ENCODE peak calls at places on chromosomes 16 and 17, in seven cellular contexts. T, M, P, A, I, D and B are unnamed samples.

GRCh38 chr16:80806957-80807356 is 2.6 kb upstream of the CDYL2 start:
- DNase-seq in T (no peak), P (no peak), I (no peak), A (no peak), D (no peak), M (no peak), B (peak; percentile 9)

GRCh38 chr16:17470871-17471744 is at the start of gene XYLT1:
- DNase-seq in A (peak; percentile 51), M (peak; percentile 51), T (peak; percentile 94), I (no peak), P (peak; percentile 90), D (no peak), B (peak; percentile 86)

GRCh38 chr17:61560071-61560470 is 30.9 kb downstream of the NACA2 start:
- DNase-seq in A (no peak), M (no peak), I (no peak), P (no peak), T (no peak), D (no peak), B (no peak)

GRCh38 chr17:63399316-63399715 is 46.8 kb downstream of the CYB561 start:
- DNase-seq in D (no peak), M (no peak), T (no peak), P (no peak), A (no peak), I (no peak), B (no peak)

GRCh38 chr16:14444979-14445810 is 184.9 kb downstream of the PARN start:
- DNase-seq in A (no peak), M (no peak), P (no peak), T (no peak), I (no peak), D (no peak), B (no peak)

GRCh38 chr17:49694847-49695697 is 12.7 kb downstream of the SLC35B1 start:
- DNase-seq in T (peak; percentile 64), P (peak; percentile 71), I (no peak), M (peak; percentile 70), A (peak; percentile 51), D (no peak), B (no peak)

GRCh38 chr17:79752175-79752574 is 21.4 kb downstream of the ENPP7 start:
- DNase-seq in I (no peak), D (no peak), M (no peak), A (no peak), T (no peak), P (no peak), B (no peak)

GRCh38 chr17:78769200-78769773 is 12.8 kb downstream of the CYTH1 start:
- DNase-seq in T (no peak), I (no peak), A (no peak), M (no peak), D (no peak), P (no peak), B (no peak)

GRCh38 chr17:40100419-40100668 is at the start of gene NR1D1:
- DNase-seq in T (no peak), D (no peak), I (no peak), M (no peak), A (no peak), P (no peak), B (no peak)
- TF ChIP-seq CTCF in T (no peak), D (no peak), I (no peak), M (no peak), A (no peak), P (peak; percentile 3), B (no peak)

DNA sequence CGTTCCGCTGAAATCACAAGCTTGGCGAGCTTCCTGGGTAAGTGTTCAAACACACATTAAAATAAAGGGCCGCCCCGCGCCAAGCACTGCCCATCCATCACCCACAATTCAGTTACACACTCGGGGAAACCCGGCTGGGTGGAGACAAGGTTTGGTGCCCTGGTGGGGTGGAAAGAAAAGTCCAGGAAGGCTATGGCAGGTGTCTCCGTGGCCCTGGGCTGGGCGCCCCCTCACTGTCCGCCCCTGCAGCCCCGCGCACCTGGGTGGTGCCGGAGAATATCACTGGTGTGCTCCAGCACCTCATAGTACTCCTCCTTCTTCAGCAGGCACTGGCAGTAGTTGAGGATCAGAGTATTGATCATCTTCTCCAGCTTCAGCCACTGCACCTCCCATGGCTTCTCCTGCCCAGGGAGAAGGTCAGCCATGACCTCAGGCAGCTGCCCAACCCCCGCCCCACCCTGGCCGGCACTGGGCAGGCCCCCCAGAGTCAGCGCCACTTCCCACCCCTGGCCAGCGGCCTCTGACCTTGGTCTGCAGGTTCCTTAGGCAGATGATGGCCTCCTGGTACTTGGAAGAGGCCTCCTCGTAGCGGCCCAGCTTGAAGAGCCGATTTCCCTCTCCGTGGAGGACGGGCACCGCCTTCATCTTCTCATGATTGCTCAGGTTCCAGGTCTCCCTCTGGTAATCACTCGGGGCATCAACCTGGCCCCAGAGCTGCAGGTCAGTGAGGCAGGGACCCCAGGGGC is 8.4 kb downstream of the AIPL1 start:
- DNase-seq in D (no peak), M (no peak), P (no peak), T (no peak), A (no peak), I (no peak), B (no peak)
- TF ChIP-seq CTCF in D (no peak), M (no peak), P (no peak), T (no peak), A (no peak), I (no peak), B (no peak)

DNA sequence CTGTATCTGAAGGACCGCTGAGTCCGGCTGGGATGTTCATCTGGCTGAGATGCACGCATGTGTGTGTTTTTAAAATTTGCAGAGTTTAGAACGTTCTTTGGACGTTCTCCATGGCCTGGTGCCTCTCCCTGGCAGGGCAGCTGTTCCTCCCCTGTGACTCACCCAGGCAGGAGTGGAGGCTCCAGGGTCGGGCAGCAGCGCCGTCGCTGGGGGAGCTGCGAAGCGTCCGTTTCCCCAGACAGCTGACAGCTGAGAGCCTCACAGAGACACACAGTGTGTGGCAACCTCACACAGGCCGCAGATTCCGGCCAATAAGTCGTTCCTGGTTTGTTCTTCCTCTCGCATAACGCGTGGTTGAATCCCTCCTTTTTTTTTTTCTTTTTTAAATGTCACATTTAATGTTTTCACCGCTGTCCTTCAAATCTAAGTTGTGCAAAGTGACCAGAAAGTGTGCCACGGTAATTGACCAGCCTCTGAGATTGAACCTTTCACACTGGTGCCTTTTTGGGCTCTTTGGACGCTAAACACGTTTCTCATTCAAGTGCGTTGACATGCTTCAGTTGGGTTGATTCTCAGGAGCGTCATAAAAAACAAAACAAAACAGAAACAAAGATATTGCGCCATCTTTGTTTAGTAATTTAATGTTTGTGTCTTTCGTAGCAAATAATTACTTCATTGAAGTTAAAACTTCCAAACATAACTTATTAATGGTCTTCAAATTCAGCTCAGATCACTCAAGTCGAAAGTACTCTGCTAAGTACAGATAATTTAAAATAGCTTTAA is 80.4 kb downstream of the OR1D5 start:
- DNase-seq in P (peak; percentile 91), A (peak; percentile 79), D (peak; percentile 45), I (no peak), T (peak; percentile 81), M (no peak), B (no peak)
- TF ChIP-seq CTCF in P (peak; percentile 60), A (peak; percentile 56), D (peak; percentile 51), I (no peak), T (peak; percentile 55), M (no peak), B (no peak)

DNA sequence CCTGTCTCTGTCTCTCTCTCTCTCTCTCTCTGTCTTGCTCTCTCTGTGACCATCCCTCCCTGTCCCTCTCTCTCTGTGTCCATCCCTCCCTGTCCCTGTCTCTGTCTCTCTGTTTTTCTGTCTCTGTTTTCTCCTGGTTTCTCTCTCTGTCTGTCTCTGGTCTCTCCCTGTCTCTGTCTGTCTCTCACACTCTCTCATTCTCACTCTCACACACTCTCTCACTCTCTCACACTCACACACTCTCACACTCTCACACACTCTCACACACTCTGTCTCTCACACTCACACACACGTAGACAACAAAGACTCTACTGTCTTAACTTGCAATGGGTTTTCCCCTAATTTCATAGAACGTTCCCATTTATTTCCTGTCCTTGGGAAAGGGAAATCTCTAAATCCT is 299.5 kb downstream of the FOXL1 start:
- DNase-seq in I (no peak), P (no peak), D (no peak), M (no peak), T (no peak), A (no peak), B (no peak)
- TF ChIP-seq CTCF in I (no peak), P (no peak), D (no peak), M (no peak), T (no peak), A (no peak), B (no peak)

DNA sequence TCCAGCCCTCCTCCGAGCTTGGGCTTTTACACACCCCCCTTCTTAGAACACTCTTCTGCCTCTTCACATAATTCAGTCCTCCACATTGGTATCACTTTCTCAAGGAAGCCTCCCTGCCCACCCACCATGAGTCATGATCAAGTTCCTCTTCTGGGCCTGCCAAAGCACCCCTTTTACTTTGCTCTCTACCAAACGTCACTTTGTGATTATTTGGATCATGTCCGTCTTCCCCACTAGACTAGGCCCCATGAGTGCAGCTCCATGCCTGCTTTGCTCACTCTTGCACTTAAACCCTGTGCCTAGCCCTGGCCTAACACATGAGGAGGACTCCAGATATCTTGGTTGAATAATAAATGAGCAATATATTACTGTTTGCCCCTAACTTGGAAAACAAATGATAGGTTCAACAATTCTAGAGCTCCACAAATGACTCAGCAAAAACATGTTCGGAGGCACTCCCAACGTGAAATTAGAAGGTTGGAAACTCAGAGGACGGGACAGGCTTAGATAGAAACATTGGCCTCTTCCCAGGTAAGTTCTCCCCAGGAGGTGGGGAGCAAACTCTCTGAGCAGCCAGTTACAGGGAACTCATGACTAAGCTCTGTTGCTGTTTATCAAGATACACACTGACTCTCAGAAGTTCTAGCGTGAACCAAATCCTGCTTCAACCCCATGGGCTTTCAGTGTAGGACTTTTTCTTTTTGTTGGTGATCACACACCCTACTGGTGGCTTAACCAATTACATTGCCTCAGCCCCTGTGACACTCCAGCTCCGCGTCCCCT is 28.3 kb downstream of the G6PC1 start:
- DNase-seq in A (no peak), P (peak; percentile 52), I (peak; percentile 60), M (peak; percentile 8), D (peak; percentile 76), T (peak; percentile 61), B (peak; percentile 28)
- TF ChIP-seq CTCF in A (peak; percentile 77), P (peak; percentile 72), I (peak; percentile 50), M (peak; percentile 58), D (peak; percentile 75), T (peak; percentile 75), B (peak; percentile 41)

GRCh38 chr17:38747385-38748328 is 479 bp downstream of the PCGF2 start:
- DNase-seq in T (no peak), M (peak; percentile 40), P (peak; percentile 55), A (peak; percentile 64), I (no peak), D (no peak), B (no peak)
- TF ChIP-seq CTCF in T (peak; percentile 9), M (peak; percentile 31), P (no peak), A (peak; percentile 27), I (no peak), D (no peak), B (peak; percentile 14)

GRCh38 chr17:4600563-4600962 is 16.2 kb downstream of the SMTNL2 start:
- DNase-seq in A (peak; percentile 77), P (no peak), D (no peak), T (no peak), I (no peak), M (no peak), B (no peak)
- TF ChIP-seq CTCF in A (peak; percentile 33), P (no peak), D (no peak), T (no peak), I (no peak), M (no peak), B (no peak)

GRCh38 chr17:45889579-45889978 is 4.8 kb upstream of the MAPT start:
- DNase-seq in I (peak; percentile 24), T (no peak), A (no peak), P (no peak), M (no peak), D (no peak), B (no peak)
- TF ChIP-seq CTCF in I (peak; percentile 85), T (no peak), A (peak; percentile 30), P (no peak), M (peak; percentile 42), D (peak; percentile 14), B (no peak)